ENCODE peak calls at places on chromosomes 5 and 9, in ten cellular contexts. O, H, M, X, L, J, R, F, E and B are unnamed samples. For H3K4me1 and H3K36me3, the result is how much of the 10 kb centered on the place peaks cover.

GRCh38 chr5:169094586-169095409 is 206.1 kb downstream of the SLIT3 start:
- DNase-seq in H (peak), L (no peak), F (no peak), M (no peak), E (no peak), X (no peak), J (no peak), R (no peak), O (no peak), B (no peak)

GRCh38 chr9:133683494-133684460 is 47.6 kb downstream of the DBH start:
- DNase-seq in O (peak), M (peak), F (no peak), J (peak), L (no peak), E (peak), H (peak), R (no peak), X (no peak), B (no peak)

GRCh38 chr9:76873056-76873792 is 32.7 kb downstream of the PRUNE2 start:
- DNase-seq in J (no peak), F (no peak), R (no peak), X (no peak), E (no peak), M (no peak), L (no peak), H (no peak), O (no peak), B (no peak)

GRCh38 chr5:110351451-110351850 is 375.0 kb downstream of the TMEM232 start:
- DNase-seq in H (peak), F (no peak), E (no peak), R (no peak), L (no peak), O (no peak), X (no peak), M (no peak), J (no peak), B (no peak)

GRCh38 chr5:125612356-125613149 is 810.7 kb upstream of the GRAMD2B start:
- DNase-seq in J (peak), O (peak), R (no peak), E (no peak), H (no peak), L (peak), X (no peak), F (no peak), M (no peak), B (peak)

GRCh38 chr9:15725953-15726352 is 173.1 kb downstream of the CCDC171 start:
- DNase-seq in L (no peak), J (no peak), H (peak), E (no peak), M (no peak), X (no peak), O (no peak), F (no peak), R (no peak), B (no peak)

GRCh38 chr9:114452219-114453169 is 52.8 kb downstream of the WHRN start:
- DNase-seq in M (no peak), X (no peak), O (no peak), J (peak), F (peak), L (no peak), E (peak), R (peak), H (no peak), B (peak)

GRCh38 chr5:146722361-146722779 is 156.2 kb downstream of the PPP2R2B start:
- DNase-seq in F (no peak), L (no peak), O (no peak), R (no peak), H (peak), E (no peak), M (no peak), X (no peak), J (no peak), B (no peak)

GRCh38 chr9:34675874-34676273 is 13.4 kb upstream of the CCL27 start:
- DNase-seq in M (no peak), J (no peak), H (no peak), L (no peak), O (no peak), X (no peak), R (no peak), E (no peak), F (no peak), B (no peak)

GRCh38 chr9:27539479-27540441 is 10.1 kb upstream of the MOB3B start:
- DNase-seq in H (peak), L (no peak), E (no peak), O (peak), X (no peak), J (peak), R (no peak), M (no peak), F (no peak), B (no peak)

GRCh38 chr9:79731483-79731882 is 159.7 kb downstream of the TLE4 start:
- DNase-seq in E (no peak), X (no peak), J (no peak), R (no peak), M (no peak), H (no peak), O (no peak), F (no peak), L (no peak), B (no peak)

GRCh38 chr9:92275541-92275940 is 18.0 kb downstream of the IARS1 start:
- DNase-seq in R (no peak), F (no peak), O (no peak), M (no peak), E (no peak), X (no peak), L (no peak), H (no peak), J (no peak), B (no peak)

GRCh38 chr5:107670028-107670926 is 460 bp downstream of the EFNA5 start:
- DNase-seq in X (peak), L (peak), O (peak), H (peak), M (peak), R (no peak), F (peak), J (peak), E (no peak), B (peak)

GRCh38 chr9:115154969-115155534 is 37.1 kb upstream of the TNC start:
- DNase-seq in M (no peak), J (no peak), L (no peak), R (no peak), F (no peak), E (no peak), O (peak), X (no peak), H (no peak), B (no peak)

GRCh38 chr9:97557606-97558095 is 56.2 kb downstream of the TMOD1 start:
- DNase-seq in J (no peak), H (no peak), E (no peak), L (peak), M (peak), O (peak), X (no peak), R (no peak), F (peak), B (peak)

GRCh38 chr9:130186051-130186450 is 13.8 kb downstream of the NCS1 start:
- DNase-seq in L (peak), E (no peak), R (no peak), F (no peak), H (no peak), J (no peak), O (no peak), M (no peak), X (no peak), B (no peak)

GRCh38 chr5:172843825-172844576 is 9.9 kb downstream of the ERGIC1 start:
- DNase-seq in L (no peak), H (no peak), E (no peak), M (no peak), J (no peak), R (no peak), O (no peak), F (no peak), X (no peak), B (no peak)

GRCh38 chr9:127726871-127727270 is 8.2 kb downstream of the TOR2A start:
- DNase-seq in H (no peak), L (no peak), J (no peak), M (no peak), X (no peak), O (no peak), E (no peak), R (no peak), F (no peak), B (no peak)

GRCh38 chr5:167970002-167970401 is 321.4 kb upstream of the WWC1 start:
- DNase-seq in O (no peak), R (no peak), M (no peak), J (no peak), E (no peak), L (no peak), F (no peak), H (peak), X (no peak), B (no peak)

GRCh38 chr9:73780916-73781315 is 629.3 kb downstream of the ANXA1 start:
- DNase-seq in L (no peak), O (no peak), H (peak), J (no peak), F (no peak), E (no peak), R (no peak), X (no peak), M (no peak), B (no peak)

GRCh38 chr5:35038891-35039290 is 8.9 kb downstream of the AGXT2 start:
- DNase-seq in F (no peak), O (no peak), E (no peak), R (no peak), L (no peak), M (no peak), J (no peak), X (no peak), H (peak), B (no peak)

GRCh38 chr5:94976863-94977262 is 308.0 kb downstream of the MCTP1 start:
- DNase-seq in M (no peak), F (no peak), X (no peak), R (no peak), L (no peak), O (no peak), H (no peak), E (no peak), J (no peak), B (no peak)

GRCh38 chr5:52685621-52686370 is 101.9 kb upstream of the ITGA1 start:
- DNase-seq in L (no peak), H (no peak), E (no peak), O (no peak), R (no peak), M (no peak), J (no peak), F (no peak), X (no peak), B (no peak)

GRCh38 chr9:76944011-76944410 is 38.1 kb upstream of the PRUNE2 start:
- DNase-seq in H (no peak), L (no peak), X (no peak), F (no peak), E (no peak), R (no peak), O (no peak), J (no peak), M (no peak), B (no peak)

GRCh38 chr9:19440823-19441580 is 32.2 kb downstream of the ACER2 start:
- DNase-seq in O (no peak), R (no peak), L (no peak), X (no peak), J (no peak), E (no peak), F (no peak), H (no peak), M (no peak), B (no peak)

GRCh38 chr5:170216262-170216864 is 16.4 kb upstream of the C5orf58 start:
- DNase-seq in L (peak), E (no peak), F (no peak), J (no peak), X (peak), M (no peak), O (no peak), H (peak), R (peak), B (no peak)

GRCh38 chr5:144421411-144421810 is 250.7 kb downstream of the KCTD16 start:
- DNase-seq in H (peak), E (no peak), F (no peak), R (no peak), J (no peak), O (no peak), M (no peak), X (no peak), L (no peak), B (no peak)

GRCh38 chr5:173741729-173742431 is 125.4 kb upstream of the BOD1 start:
- DNase-seq in M (no peak), E (no peak), L (no peak), J (no peak), H (no peak), R (no peak), O (no peak), X (no peak), F (no peak), B (peak)

GRCh38 chr5:18553269-18553668 is 919.0 kb downstream of the TAF11L14 start:
- DNase-seq in L (no peak), R (no peak), X (no peak), J (no peak), O (no peak), H (peak), F (no peak), M (no peak), E (no peak), B (no peak)

GRCh38 chr5:106862450-106863193 is 808.1 kb downstream of the EFNA5 start:
- DNase-seq in H (peak), J (no peak), O (no peak), F (no peak), R (no peak), L (peak), X (no peak), M (no peak), E (no peak), B (no peak)

GRCh38 chr5:96195053-96195452 is 233.4 kb upstream of the ELL2 start:
- DNase-seq in X (no peak), F (no peak), O (no peak), H (peak), E (no peak), R (no peak), L (no peak), J (no peak), M (no peak), B (no peak)

GRCh38 chr5:119742311-119742710 is 113.0 kb downstream of the FAM170A start:
- DNase-seq in H (no peak), L (no peak), M (no peak), J (no peak), R (no peak), X (no peak), E (no peak), F (no peak), O (no peak), B (no peak)

GRCh38 chr9:13500034-13500433 is 220.5 kb upstream of the MPDZ start:
- DNase-seq in X (no peak), H (no peak), F (no peak), J (no peak), L (no peak), R (no peak), M (no peak), O (peak), E (no peak), B (no peak)

GRCh38 chr9:23278566-23278965 is 547.5 kb downstream of the ELAVL2 start:
- DNase-seq in L (no peak), R (no peak), H (no peak), E (no peak), J (no peak), F (no peak), M (no peak), O (no peak), X (no peak), B (no peak)

DNA sequence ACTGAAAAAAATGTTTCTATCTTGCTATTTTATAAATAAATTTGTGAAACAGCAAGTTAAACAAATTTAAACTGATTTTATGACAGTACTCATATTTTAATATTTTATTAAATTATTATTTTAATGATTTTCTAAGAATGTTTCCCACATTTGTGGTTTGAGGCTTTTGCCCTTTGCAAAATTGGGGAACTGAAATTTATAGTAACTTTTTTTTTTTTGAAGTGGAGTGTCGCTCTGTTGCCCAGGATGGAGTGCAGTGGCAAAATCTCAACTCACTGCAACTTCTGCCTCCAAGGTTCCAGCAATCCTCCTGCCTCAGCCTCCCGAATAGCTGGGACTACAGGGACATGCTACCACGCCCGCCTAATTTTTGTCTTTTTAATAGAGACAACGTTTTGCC is 7.2 kb upstream of the ADGRV1 start:
- DNase-seq in L (no peak), O (no peak), E (no peak), M (no peak), H (no peak), R (no peak), X (no peak), F (no peak), J (no peak), B (no peak)
- H3K4me1 ChIP-seq in L (under half), O (under half), E (under half), M (under half), H (under half), R (under half), X (under half), F (under half), J (under half), B (under half)

GRCh38 chr5:134559672-134560071 is 34.2 kb downstream of the JADE2 start:
- DNase-seq in E (no peak), M (no peak), X (no peak), F (no peak), H (no peak), L (no peak), J (no peak), O (no peak), R (no peak), B (no peak)

GRCh38 chr5:134563962-134564361 is 38.5 kb downstream of the JADE2 start:
- DNase-seq in E (no peak), O (no peak), R (no peak), L (no peak), X (no peak), H (no peak), J (no peak), F (no peak), M (no peak), B (no peak)

GRCh38 chr5:134564396-134564795 is 38.9 kb downstream of the JADE2 start:
- DNase-seq in X (no peak), E (no peak), O (no peak), F (no peak), H (no peak), M (no peak), J (no peak), R (no peak), L (no peak), B (no peak)

GRCh38 chr5:134561871-134562296 is 36.4 kb downstream of the JADE2 start:
- DNase-seq in H (peak), M (no peak), E (no peak), F (peak), J (peak), L (peak), R (peak), X (no peak), O (no peak), B (no peak)

GRCh38 chr5:134560698-134561097 is 35.2 kb downstream of the JADE2 start:
- DNase-seq in H (no peak), E (no peak), L (no peak), M (no peak), X (no peak), J (peak), O (no peak), R (no peak), F (no peak), B (no peak)
- H3K36me3 ChIP-seq in H (under half), E (half or more), L (under half), M (half or more), X (half or more), J (half or more), O (under half), R (half or more), F (half or more), B (half or more)

DNA sequence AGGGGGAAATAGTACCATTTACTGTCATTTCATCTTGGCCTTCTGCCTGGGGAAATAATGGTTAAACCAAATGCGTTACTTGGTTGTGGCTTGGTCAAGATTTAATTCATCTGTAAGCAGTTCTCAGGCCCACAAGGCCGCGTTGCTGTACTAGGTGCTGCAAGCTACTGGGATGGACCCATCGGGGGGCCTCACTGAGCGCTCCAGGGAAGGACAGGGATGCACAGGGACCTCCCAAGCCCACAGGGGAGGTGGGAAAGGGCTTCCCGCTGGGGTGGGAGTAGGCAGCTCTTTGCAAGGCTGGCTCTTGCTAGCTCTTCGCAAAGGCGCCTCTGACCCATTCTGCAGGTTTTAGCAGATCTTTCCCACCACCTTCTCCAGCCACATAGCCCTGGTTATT is 8.0 kb downstream of the GFPT2 start:
- DNase-seq in L (no peak), F (no peak), X (no peak), R (no peak), E (no peak), J (peak), M (no peak), O (no peak), H (no peak), B (no peak)
- H3K4me1 ChIP-seq in L (under half), F (under half), X (under half), R (under half), E (under half), J (under half), M (under half), O (under half), H (under half), B (under half)

GRCh38 chr5:1324719-1325190 is 20.1 kb downstream of the CLPTM1L start:
- DNase-seq in X (no peak), F (no peak), J (peak), R (no peak), E (no peak), H (no peak), O (peak), M (no peak), L (no peak), B (peak)

GRCh38 chr5:1323803-1324173 is 21.1 kb downstream of the CLPTM1L start:
- DNase-seq in E (no peak), H (no peak), R (no peak), X (no peak), M (no peak), F (no peak), J (peak), L (no peak), O (no peak), B (peak)

GRCh38 chr5:1322955-1323802 is 21.7 kb downstream of the CLPTM1L start:
- DNase-seq in O (no peak), R (no peak), E (no peak), M (no peak), F (no peak), J (peak), L (no peak), X (no peak), H (no peak), B (peak)

GRCh38 chr5:1325191-1325741 is 19.6 kb downstream of the CLPTM1L start:
- DNase-seq in F (no peak), M (no peak), J (peak), O (no peak), H (no peak), R (no peak), L (no peak), E (no peak), X (no peak), B (peak)

DNA sequence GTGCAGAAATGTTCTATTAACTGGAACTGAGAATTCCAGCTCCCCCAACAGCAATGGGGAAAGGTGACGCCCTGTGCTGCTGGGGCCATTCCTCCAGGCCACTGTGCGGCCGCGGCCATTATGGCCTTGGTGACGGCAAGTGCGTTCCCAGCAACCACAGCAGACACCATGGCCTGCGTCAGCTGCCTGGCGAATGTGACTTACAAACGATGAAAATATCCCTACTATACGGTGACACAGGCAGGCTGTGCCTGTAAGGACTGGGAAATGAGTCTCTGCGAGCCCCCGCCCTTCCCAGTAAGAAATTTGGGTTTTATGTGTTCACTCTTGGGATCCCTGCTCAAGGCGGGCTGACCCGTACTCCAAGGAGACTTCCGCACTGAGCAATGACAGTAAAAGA is 20.6 kb downstream of the CLPTM1L start:
- DNase-seq in R (no peak), X (no peak), M (no peak), J (peak), F (no peak), O (no peak), E (no peak), H (no peak), L (no peak), B (peak)
- H3K36me3 ChIP-seq in R (under half), X (half or more), M (half or more), J (under half), F (half or more), O (under half), E (half or more), H (under half), L (half or more), B (half or more)

GRCh38 chr5:175415303-175415702 is 28.7 kb downstream of the DRD1 start:
- DNase-seq in J (no peak), M (no peak), R (no peak), F (no peak), L (no peak), O (no peak), E (no peak), H (no peak), X (no peak), B (no peak)

GRCh38 chr5:175410926-175411325 is 33.1 kb downstream of the DRD1 start:
- DNase-seq in H (no peak), R (no peak), M (no peak), E (no peak), F (no peak), O (no peak), J (no peak), X (no peak), L (no peak), B (no peak)
- H3K4me1 ChIP-seq in H (under half), R (under half), M (under half), E (under half), F (under half), O (under half), J (under half), X (under half), L (under half), B (under half)